ENCODE peak calls at places on chromosomes 5 and 9, in six cellular contexts. C is activated gamma-delta T cell treated with anti-CD3 and anti-CD28 coated beads, Interleukin-2, amount 50 U/mL, for 16 hours; N is fibroblast of villous mesenchyme; M is lung; K is AG09319; T is AG04450. U is an unnamed sample.

GRCh38 chr9:113973226-113973625 is 97.1 kb downstream of the ZNF618 start:
- DNase-seq in C (no peak), N (no peak), M (no peak), K (no peak), T (no peak), U (no peak)

GRCh38 chr5:103894882-103895281 is 332.3 kb upstream of the NUDT12 start:
- DNase-seq in C (no peak), N (no peak), M (no peak), K (no peak), T (no peak), U (no peak)

GRCh38 chr5:65121880-65122436 is 353.2 kb downstream of the CWC27 start:
- DNase-seq in C (no peak), N (peak), M (no peak), K (no peak), T (no peak), U (no peak)

GRCh38 chr5:154034944-154035343 is 3.8 kb downstream of the FAM114A2 start:
- DNase-seq in C (no peak), N (no peak), M (no peak), K (no peak), T (no peak), U (no peak)

GRCh38 chr5:107812570-107813141 is 141.9 kb upstream of the EFNA5 start:
- DNase-seq in C (no peak), N (peak), M (no peak), K (no peak), T (peak), U (peak)

GRCh38 chr9:116855881-116856662 is 169.0 kb downstream of the TRIM32 start:
- DNase-seq in C (no peak), N (no peak), M (no peak), K (no peak), T (no peak), U (no peak)

GRCh38 chr9:21383627-21384026 is 1.6 kb downstream of the IFNA2 start:
- DNase-seq in C (no peak), N (no peak), M (no peak), K (no peak), T (no peak), U (no peak)

GRCh38 chr5:10838038-10838437 is 77.0 kb upstream of the DAP start:
- DNase-seq in C (no peak), N (no peak), M (no peak), K (no peak), T (no peak), U (no peak)

U was measured in AG04449.